ENCODE peak calls at places on chromosomes 6 and 20, in seven cellular contexts. One of them, this sample, is unnamed. For H3K27me3, the result is how much of the 10 kb centered on the place peaks cover.

GRCh38 chr6:162684961-162685360 is 42.6 kb downstream of the PRKN start:
- DNase-seq in GM23338: no peak
- DNase-seq in stomach: no peak
- DNase-seq in SK-N-SH: no peak
- DNase-seq in sigmoid colon: no peak
- DNase-seq in HCT116: no peak
- DNase-seq in suprapubic skin: no peak
- DNase-seq in this sample: no peak

GRCh38 chr6:67411036-67411435 is 1224.0 kb upstream of the ADGRB3 start:
- DNase-seq in GM23338: no peak
- DNase-seq in stomach: no peak
- DNase-seq in SK-N-SH: no peak
- DNase-seq in sigmoid colon: no peak
- DNase-seq in HCT116: no peak
- DNase-seq in suprapubic skin: no peak
- DNase-seq in this sample: no peak

GRCh38 chr6:151565940-151566339 is 72.1 kb downstream of the CCDC170 start:
- DNase-seq in GM23338: no peak
- DNase-seq in stomach: no peak
- DNase-seq in SK-N-SH: no peak
- DNase-seq in sigmoid colon: no peak
- DNase-seq in HCT116: no peak
- DNase-seq in suprapubic skin: no peak
- DNase-seq in this sample: no peak

GRCh38 chr20:51022803-51023616 is at the start of gene KCNG1:
- DNase-seq in GM23338: peak
- DNase-seq in stomach: peak
- DNase-seq in SK-N-SH: peak
- DNase-seq in sigmoid colon: peak
- DNase-seq in HCT116: peak
- DNase-seq in suprapubic skin: no peak
- DNase-seq in this sample: peak

GRCh38 chr6:52399511-52400315 is 20.4 kb upstream of the EFHC1 start:
- DNase-seq in GM23338: peak
- DNase-seq in stomach: no peak
- DNase-seq in SK-N-SH: peak
- DNase-seq in sigmoid colon: no peak
- DNase-seq in HCT116: no peak
- DNase-seq in suprapubic skin: no peak
- DNase-seq in this sample: no peak

GRCh38 chr6:125844989-125845388 is 54.2 kb downstream of the NCOA7 start:
- DNase-seq in GM23338: no peak
- DNase-seq in stomach: no peak
- DNase-seq in SK-N-SH: no peak
- DNase-seq in sigmoid colon: no peak
- DNase-seq in HCT116: no peak
- DNase-seq in suprapubic skin: no peak
- DNase-seq in this sample: no peak

GRCh38 chr20:62357681-62358080 is 9.4 kb downstream of the LAMA5 start:
- DNase-seq in GM23338: no peak
- DNase-seq in stomach: no peak
- DNase-seq in SK-N-SH: no peak
- DNase-seq in sigmoid colon: peak
- DNase-seq in HCT116: no peak
- DNase-seq in suprapubic skin: no peak
- DNase-seq in this sample: no peak

GRCh38 chr6:147585256-147585655 is 76.8 kb downstream of the SAMD5 start:
- DNase-seq in GM23338: peak
- DNase-seq in stomach: no peak
- DNase-seq in SK-N-SH: no peak
- DNase-seq in sigmoid colon: no peak
- DNase-seq in HCT116: no peak
- DNase-seq in suprapubic skin: no peak
- DNase-seq in this sample: no peak

GRCh38 chr6:167757291-167757690 is 69.4 kb upstream of the AFDN start:
- DNase-seq in GM23338: no peak
- DNase-seq in stomach: no peak
- DNase-seq in SK-N-SH: no peak
- DNase-seq in sigmoid colon: no peak
- DNase-seq in HCT116: no peak
- DNase-seq in suprapubic skin: peak
- DNase-seq in this sample: peak

GRCh38 chr20:53331151-53331973 is 262.3 kb downstream of the ZNF217 start:
- DNase-seq in GM23338: peak
- DNase-seq in stomach: no peak
- DNase-seq in SK-N-SH: peak
- DNase-seq in sigmoid colon: no peak
- DNase-seq in HCT116: peak
- DNase-seq in suprapubic skin: no peak
- DNase-seq in this sample: no peak

GRCh38 chr6:42028234-42029061 is 21.9 kb upstream of the TAF8 start:
- DNase-seq in GM23338: no peak
- DNase-seq in stomach: no peak
- DNase-seq in SK-N-SH: no peak
- DNase-seq in sigmoid colon: no peak
- DNase-seq in HCT116: no peak
- DNase-seq in suprapubic skin: no peak
- DNase-seq in this sample: peak

GRCh38 chr6:152226119-152226518 is 411.0 kb downstream of the SYNE1 start:
- DNase-seq in GM23338: no peak
- DNase-seq in stomach: no peak
- DNase-seq in SK-N-SH: no peak
- DNase-seq in sigmoid colon: no peak
- DNase-seq in HCT116: no peak
- DNase-seq in suprapubic skin: no peak
- DNase-seq in this sample: no peak

GRCh38 chr6:87357479-87358196 is 13.0 kb downstream of the C6orf163 start:
- DNase-seq in GM23338: peak
- DNase-seq in stomach: no peak
- DNase-seq in SK-N-SH: no peak
- DNase-seq in sigmoid colon: no peak
- DNase-seq in HCT116: no peak
- DNase-seq in suprapubic skin: no peak
- DNase-seq in this sample: no peak

GRCh38 chr6:389622-390021 is 1.9 kb upstream of the IRF4 start:
- DNase-seq in GM23338: no peak
- DNase-seq in stomach: no peak
- DNase-seq in SK-N-SH: no peak
- DNase-seq in sigmoid colon: no peak
- DNase-seq in HCT116: no peak
- DNase-seq in suprapubic skin: no peak
- DNase-seq in this sample: no peak
- TF ChIP-seq POLR2AphosphoS5 in GM23338: no peak
- TF ChIP-seq POLR2AphosphoS5 in stomach: no peak
- TF ChIP-seq POLR2AphosphoS5 in SK-N-SH: no peak
- TF ChIP-seq POLR2AphosphoS5 in sigmoid colon: no peak
- TF ChIP-seq POLR2AphosphoS5 in HCT116: no peak
- TF ChIP-seq POLR2AphosphoS5 in suprapubic skin: no peak
- TF ChIP-seq POLR2AphosphoS5 in this sample: no peak

DNA sequence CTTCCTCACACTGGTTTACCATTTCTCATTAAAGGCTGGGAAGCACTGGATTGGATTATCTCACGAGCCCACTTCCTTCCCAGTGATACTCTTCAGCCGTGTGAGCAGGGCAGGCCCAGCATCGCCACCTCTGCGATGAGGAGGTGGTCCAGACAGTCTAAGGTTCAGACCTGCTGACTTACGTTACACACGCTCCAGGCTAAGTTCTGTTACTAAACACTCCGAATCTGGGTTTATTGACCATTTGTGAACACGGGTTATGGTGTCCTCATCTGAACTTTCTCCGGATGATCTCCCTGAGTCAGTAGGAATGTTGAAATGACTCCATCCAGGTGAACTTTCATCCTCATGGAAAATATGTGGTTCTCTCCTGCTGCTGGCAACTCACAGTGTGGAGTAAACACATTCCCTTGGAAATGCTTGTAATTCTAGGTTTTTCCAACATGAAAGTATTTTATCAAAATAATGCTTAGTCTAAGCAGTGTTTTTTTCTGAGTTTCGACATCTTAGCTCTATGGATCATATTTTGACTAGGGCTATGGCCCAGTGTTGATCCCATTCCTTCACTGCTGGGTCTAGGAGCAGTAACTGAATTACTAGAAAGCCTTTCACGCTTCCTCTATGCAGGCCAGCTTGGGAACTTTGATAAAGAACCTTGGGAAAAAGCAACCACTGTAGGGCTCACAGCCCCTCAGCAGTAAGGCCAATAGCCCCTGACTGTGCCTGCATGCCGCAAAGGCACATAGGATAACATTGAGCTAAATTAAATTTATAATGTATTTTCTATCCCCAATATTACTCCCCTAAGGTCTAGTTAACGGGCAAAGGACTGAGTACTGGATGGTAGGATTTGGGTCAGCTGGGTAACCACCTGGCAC is 37.7 kb upstream of the PXDC1 start:
- DNase-seq in GM23338: no peak
- DNase-seq in stomach: no peak
- DNase-seq in SK-N-SH: no peak
- DNase-seq in sigmoid colon: no peak
- DNase-seq in HCT116: no peak
- DNase-seq in suprapubic skin: no peak
- DNase-seq in this sample: no peak
- H3K27me3 ChIP-seq in GM23338: under half
- H3K27me3 ChIP-seq in stomach: under half
- H3K27me3 ChIP-seq in SK-N-SH: under half
- H3K27me3 ChIP-seq in sigmoid colon: under half
- H3K27me3 ChIP-seq in HCT116: under half
- H3K27me3 ChIP-seq in suprapubic skin: under half
- H3K27me3 ChIP-seq in this sample: under half

DNA sequence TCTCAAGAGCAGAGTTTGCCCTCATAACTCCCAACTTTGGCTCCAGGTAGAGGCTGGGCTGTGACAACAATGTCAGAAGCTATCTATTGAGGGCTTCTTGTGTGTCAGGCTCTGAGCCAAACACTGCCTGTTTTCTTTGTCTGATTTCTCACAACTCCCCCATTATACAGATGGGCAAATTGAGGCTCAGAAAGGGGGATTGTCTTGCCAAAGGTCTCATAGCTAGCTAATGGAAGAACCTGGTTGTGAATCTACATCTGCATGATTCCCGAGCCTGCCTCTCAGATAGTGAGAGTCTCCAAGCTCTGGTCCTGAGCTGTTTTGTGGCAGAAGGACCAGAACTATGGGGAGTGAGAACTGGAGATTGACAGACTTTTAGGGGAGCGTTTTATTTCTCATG is 1.4 kb downstream of the CD40 start:
- DNase-seq in GM23338: no peak
- DNase-seq in stomach: peak
- DNase-seq in SK-N-SH: no peak
- DNase-seq in sigmoid colon: no peak
- DNase-seq in HCT116: no peak
- DNase-seq in suprapubic skin: no peak
- DNase-seq in this sample: no peak
- TF ChIP-seq POLR2AphosphoS5 in GM23338: no peak
- TF ChIP-seq POLR2AphosphoS5 in stomach: no peak
- TF ChIP-seq POLR2AphosphoS5 in SK-N-SH: no peak
- TF ChIP-seq POLR2AphosphoS5 in sigmoid colon: no peak
- TF ChIP-seq POLR2AphosphoS5 in HCT116: no peak
- TF ChIP-seq POLR2AphosphoS5 in suprapubic skin: no peak
- TF ChIP-seq POLR2AphosphoS5 in this sample: no peak

GRCh38 chr6:131643855-131644460 is 6.9 kb downstream of the ENPP3 start:
- DNase-seq in GM23338: no peak
- DNase-seq in stomach: no peak
- DNase-seq in SK-N-SH: no peak
- DNase-seq in sigmoid colon: no peak
- DNase-seq in HCT116: no peak
- DNase-seq in suprapubic skin: no peak
- DNase-seq in this sample: no peak
- H3K27me3 ChIP-seq in GM23338: under half
- H3K27me3 ChIP-seq in stomach: under half
- H3K27me3 ChIP-seq in SK-N-SH: under half
- H3K27me3 ChIP-seq in sigmoid colon: under half
- H3K27me3 ChIP-seq in HCT116: under half
- H3K27me3 ChIP-seq in suprapubic skin: under half
- H3K27me3 ChIP-seq in this sample: under half

GRCh38 chr20:18566892-18567738 is at the start of gene SMIM26:
- DNase-seq in GM23338: peak
- DNase-seq in stomach: peak
- DNase-seq in SK-N-SH: peak
- DNase-seq in sigmoid colon: peak
- DNase-seq in HCT116: peak
- DNase-seq in suprapubic skin: peak
- DNase-seq in this sample: peak
- TF ChIP-seq POLR2AphosphoS5 in GM23338: peak
- TF ChIP-seq POLR2AphosphoS5 in stomach: peak
- TF ChIP-seq POLR2AphosphoS5 in SK-N-SH: peak
- TF ChIP-seq POLR2AphosphoS5 in sigmoid colon: peak
- TF ChIP-seq POLR2AphosphoS5 in HCT116: peak
- TF ChIP-seq POLR2AphosphoS5 in suprapubic skin: no peak
- TF ChIP-seq POLR2AphosphoS5 in this sample: peak

DNA sequence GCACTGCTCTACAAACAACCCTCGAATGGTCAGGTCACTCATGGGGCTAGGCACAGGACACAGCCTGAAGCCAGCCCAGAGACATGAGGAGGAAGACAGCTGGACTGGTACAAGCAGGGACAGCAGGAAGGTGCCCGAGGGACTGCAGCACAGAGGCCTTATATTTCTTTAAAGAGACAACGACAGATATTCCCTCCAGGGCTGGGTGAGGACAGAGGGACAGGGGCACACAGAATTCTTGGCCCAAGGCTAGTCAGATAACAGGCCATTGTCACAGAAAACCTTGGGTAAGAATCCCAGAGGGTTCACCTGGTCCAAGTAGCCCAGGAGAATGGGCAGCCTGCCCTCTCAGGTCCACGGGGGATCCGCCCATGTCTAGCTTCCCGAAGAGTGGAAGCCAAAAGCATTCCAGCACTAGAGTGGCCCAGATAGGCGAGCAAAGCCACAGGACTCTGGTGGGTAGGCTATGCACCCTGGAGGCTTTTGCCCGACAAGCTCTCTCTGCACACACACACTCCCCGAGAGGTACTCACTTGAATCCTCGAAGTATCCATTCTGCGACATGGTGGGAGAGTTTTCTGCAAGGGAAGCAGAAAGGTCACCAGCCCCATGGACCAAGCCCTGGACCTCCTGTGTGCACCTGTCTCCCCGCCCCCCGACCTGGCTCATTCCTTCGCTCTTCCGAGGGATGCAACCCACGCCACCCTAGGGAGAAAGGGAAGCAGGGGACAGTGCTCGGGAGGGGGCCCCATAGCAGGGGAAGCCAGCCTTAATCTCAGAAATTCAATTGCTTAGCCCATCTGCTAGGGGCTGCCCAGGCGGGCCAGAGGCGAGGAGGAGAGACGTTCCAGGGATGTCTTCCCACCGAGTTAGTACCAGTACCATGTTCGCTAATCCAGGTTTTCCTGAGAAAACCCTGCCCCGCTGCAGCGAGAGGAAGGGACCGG is 1.7 kb downstream of the SLC4A11 start:
- DNase-seq in GM23338: no peak
- DNase-seq in stomach: no peak
- DNase-seq in SK-N-SH: no peak
- DNase-seq in sigmoid colon: no peak
- DNase-seq in HCT116: no peak
- DNase-seq in suprapubic skin: no peak
- DNase-seq in this sample: no peak
- H3K27me3 ChIP-seq in GM23338: under half
- H3K27me3 ChIP-seq in stomach: under half
- H3K27me3 ChIP-seq in SK-N-SH: under half
- H3K27me3 ChIP-seq in sigmoid colon: half or more
- H3K27me3 ChIP-seq in HCT116: under half
- H3K27me3 ChIP-seq in suprapubic skin: under half
- H3K27me3 ChIP-seq in this sample: under half